ENCODE peak calls at places on chromosome 11, in ten cellular contexts. K is HCT116, D is lower lobe of right lung, N is astrocyte, R is esophagus squamous epithelium, E is aorta, C is GM12878, W is stomach, Y is K562, A is testis. G is an unnamed sample.

GRCh38 chr11:2208691-2209369 is 37.2 kb upstream of the TH start:
- DNase-seq in A (peak; percentile 71), N (no peak), E (peak; percentile 68), Y (no peak), W (peak; percentile 85), R (no peak), C (no peak), K (no peak), D (peak; percentile 54), G (peak; percentile 14)

GRCh38 chr11:1283091-1283511 is 26.3 kb downstream of the TOLLIP start:
- DNase-seq in N (no peak), R (no peak), Y (no peak), E (no peak), A (no peak), D (peak; percentile 41), W (no peak), C (no peak), K (no peak), G (no peak)

GRCh38 chr11:70111269-70112016 is 33.3 kb downstream of the ANO1 start:
- DNase-seq in A (no peak), R (no peak), N (peak; percentile 84), D (no peak), K (no peak), Y (peak; percentile 80), C (no peak), W (peak; percentile 39), E (no peak), G (no peak)

GRCh38 chr11:27717377-27717776 is 17.1 kb upstream of the BDNF start:
- DNase-seq in Y (peak; percentile 17), K (no peak), C (no peak), R (no peak), D (no peak), E (no peak), W (no peak), A (no peak), N (no peak), G (no peak)

GRCh38 chr11:116229581-116229980 is 543.2 kb downstream of the BUD13 start:
- DNase-seq in K (no peak), W (no peak), N (no peak), A (no peak), C (no peak), E (no peak), R (no peak), D (no peak), Y (no peak), G (no peak)

GRCh38 chr11:61045271-61045670 is 57.0 kb upstream of the CD5 start:
- DNase-seq in R (no peak), E (no peak), C (no peak), N (no peak), D (no peak), Y (no peak), A (no peak), W (no peak), K (no peak), G (no peak)

GRCh38 chr11:69419662-69420061 is 61.8 kb upstream of the LINC01488 start:
- DNase-seq in A (no peak), C (no peak), D (no peak), E (peak; percentile 70), W (no peak), K (no peak), Y (no peak), R (no peak), N (no peak), G (no peak)

GRCh38 chr11:18974192-18974591 is 35.0 kb upstream of the MRGPRX1 start:
- DNase-seq in N (no peak), D (no peak), E (no peak), C (no peak), W (no peak), Y (no peak), A (no peak), K (no peak), R (no peak), G (no peak)

GRCh38 chr11:80899381-80899780 is 1458.6 kb upstream of the TENM4 start:
- DNase-seq in W (no peak), D (no peak), N (peak; percentile 8), R (no peak), E (no peak), K (no peak), C (no peak), Y (no peak), A (no peak), G (no peak)
- H3K27ac ChIP-seq in W (no peak overlapping the region), D (no peak overlapping the region), N (no peak overlapping the region), R (no peak overlapping the region), E (no peak overlapping the region), K (no peak overlapping the region), C (no peak overlapping the region), Y (no peak overlapping the region), A (no peak overlapping the region), G (no peak overlapping the region)

DNA sequence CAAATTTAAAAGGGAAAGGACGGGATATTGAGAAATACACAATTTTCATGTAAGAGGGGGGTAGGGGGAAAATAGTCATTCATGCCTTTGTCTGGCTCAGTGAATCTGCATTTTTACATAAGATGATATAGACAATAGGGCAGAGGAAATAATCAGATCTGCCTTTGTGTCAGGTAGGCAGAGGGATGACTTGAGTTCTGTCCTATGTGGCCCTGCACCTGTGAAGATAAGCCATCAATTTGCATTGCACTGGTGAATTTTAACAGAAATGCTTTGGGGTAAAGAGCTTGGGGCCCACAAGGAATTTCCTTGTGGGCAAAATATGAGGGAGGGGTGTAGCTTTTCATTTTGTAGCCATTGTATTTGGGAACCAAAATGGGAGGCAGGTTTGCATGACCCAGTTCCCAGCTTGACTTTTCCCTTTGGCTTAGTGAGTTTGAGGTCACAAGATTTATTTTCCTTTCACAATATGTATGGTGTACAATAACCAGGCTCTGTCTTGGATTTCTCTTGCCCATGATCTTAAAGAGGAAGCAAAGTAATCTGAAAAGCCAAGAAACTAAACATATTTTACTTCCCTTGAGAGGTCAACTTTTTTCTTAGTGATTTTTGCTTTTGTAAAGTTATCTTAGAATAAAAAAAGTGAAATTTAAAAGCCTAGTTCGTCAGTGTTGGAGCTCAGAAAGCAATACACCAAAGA is 77.7 kb upstream of the SORL1 start:
- DNase-seq in N (no peak), A (no peak), E (no peak), Y (no peak), K (no peak), C (no peak), R (no peak), W (no peak), D (no peak), G (no peak)
- H3K4me1 ChIP-seq in N (no peaks in the 10 kb centered on the region), A (peaks cover 2% of the 10 kb centered on the region), E (no peaks in the 10 kb centered on the region), Y (no peaks in the 10 kb centered on the region), K (no peaks in the 10 kb centered on the region), C (peaks cover 37% of the 10 kb centered on the region), R (no peaks in the 10 kb centered on the region), W (no peaks in the 10 kb centered on the region), D (peaks cover 8% of the 10 kb centered on the region), G (no peaks in the 10 kb centered on the region)

DNA sequence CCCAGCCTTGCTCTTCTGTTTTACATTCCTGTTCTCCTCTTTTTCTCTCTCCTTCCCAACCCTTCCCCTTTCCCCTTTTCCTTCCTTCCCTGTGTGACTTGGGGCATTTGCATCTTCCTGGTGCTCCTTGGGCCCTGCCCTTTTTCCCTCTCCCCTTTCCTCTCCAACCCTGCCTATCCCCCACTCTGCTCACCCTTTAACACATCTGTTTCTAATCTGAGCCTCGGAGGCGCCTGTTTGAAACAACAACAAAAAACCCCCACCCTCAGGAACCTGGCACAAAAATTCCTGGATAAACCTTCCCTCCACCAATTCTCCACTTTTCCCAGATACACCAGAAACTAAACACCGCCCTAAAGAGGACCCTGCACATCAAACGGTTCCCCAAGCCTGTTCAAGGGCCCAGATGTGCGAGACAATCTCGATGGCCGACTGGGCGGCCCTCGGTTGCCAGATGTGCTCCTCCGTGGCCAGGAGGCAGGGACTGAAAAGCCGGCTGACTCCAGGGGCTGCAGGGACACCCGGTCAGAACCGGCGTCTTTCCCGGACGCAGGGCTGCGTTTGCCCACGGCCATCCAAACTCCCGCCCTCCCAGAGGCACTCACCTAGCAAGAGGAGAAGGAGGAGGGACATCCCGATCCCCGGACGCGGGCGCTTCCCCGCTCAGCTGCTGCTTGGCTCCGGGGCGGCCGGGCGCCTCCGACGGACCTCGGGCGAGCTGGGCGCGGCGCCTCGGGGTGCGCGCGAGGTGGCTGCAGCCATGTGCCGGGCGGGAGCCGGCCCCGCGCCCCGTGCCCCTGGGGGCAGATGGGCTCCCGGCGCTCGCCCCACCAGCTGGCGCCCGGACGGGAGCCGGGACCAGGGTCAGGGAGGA is 503 bp downstream of the CLMP start:
- DNase-seq in W (no peak), K (no peak), R (no peak), C (no peak), E (peak; percentile 81), A (no peak), Y (no peak), N (no peak), D (no peak), G (peak; percentile 31)
- H3K4me3 ChIP-seq in W (peak overlapping the region; percentile 47), K (peak overlapping the region; percentile 54), R (peak overlapping the region; percentile 54), C (no peak overlapping the region), E (peak overlapping the region; percentile 90), A (peak overlapping the region; percentile 52), Y (no peak overlapping the region), N (peak overlapping the region; percentile 83), D (peak overlapping the region; percentile 51), G (peak overlapping the region; percentile 39)

GRCh38 chr11:34249439-34250073 is 108.3 kb downstream of the ABTB2 start:
- DNase-seq in C (no peak), N (no peak), Y (no peak), A (peak; percentile 22), W (no peak), K (no peak), D (no peak), R (no peak), E (no peak), G (no peak)
- H3K27ac ChIP-seq in C (no peak overlapping the region), N (no peak overlapping the region), Y (no peak overlapping the region), A (peak overlapping the region; percentile 28), W (no peak overlapping the region), K (no peak overlapping the region), D (no peak overlapping the region), R (no peak overlapping the region), E (no peak overlapping the region), G (no peak overlapping the region)

GRCh38 chr11:113715882-113716625 is 9.9 kb upstream of the TMPRSS5 start:
- DNase-seq in C (no peak), Y (no peak), D (no peak), R (no peak), K (no peak), W (no peak), A (no peak), E (no peak), N (no peak), G (no peak)
- H3K4me1 ChIP-seq in C (no peaks in the 10 kb centered on the region), Y (peaks cover 7% of the 10 kb centered on the region), D (no peaks in the 10 kb centered on the region), R (no peaks in the 10 kb centered on the region), K (no peaks in the 10 kb centered on the region), W (no peaks in the 10 kb centered on the region), A (no peaks in the 10 kb centered on the region), E (no peaks in the 10 kb centered on the region), N (no peaks in the 10 kb centered on the region), G (no peaks in the 10 kb centered on the region)

DNA sequence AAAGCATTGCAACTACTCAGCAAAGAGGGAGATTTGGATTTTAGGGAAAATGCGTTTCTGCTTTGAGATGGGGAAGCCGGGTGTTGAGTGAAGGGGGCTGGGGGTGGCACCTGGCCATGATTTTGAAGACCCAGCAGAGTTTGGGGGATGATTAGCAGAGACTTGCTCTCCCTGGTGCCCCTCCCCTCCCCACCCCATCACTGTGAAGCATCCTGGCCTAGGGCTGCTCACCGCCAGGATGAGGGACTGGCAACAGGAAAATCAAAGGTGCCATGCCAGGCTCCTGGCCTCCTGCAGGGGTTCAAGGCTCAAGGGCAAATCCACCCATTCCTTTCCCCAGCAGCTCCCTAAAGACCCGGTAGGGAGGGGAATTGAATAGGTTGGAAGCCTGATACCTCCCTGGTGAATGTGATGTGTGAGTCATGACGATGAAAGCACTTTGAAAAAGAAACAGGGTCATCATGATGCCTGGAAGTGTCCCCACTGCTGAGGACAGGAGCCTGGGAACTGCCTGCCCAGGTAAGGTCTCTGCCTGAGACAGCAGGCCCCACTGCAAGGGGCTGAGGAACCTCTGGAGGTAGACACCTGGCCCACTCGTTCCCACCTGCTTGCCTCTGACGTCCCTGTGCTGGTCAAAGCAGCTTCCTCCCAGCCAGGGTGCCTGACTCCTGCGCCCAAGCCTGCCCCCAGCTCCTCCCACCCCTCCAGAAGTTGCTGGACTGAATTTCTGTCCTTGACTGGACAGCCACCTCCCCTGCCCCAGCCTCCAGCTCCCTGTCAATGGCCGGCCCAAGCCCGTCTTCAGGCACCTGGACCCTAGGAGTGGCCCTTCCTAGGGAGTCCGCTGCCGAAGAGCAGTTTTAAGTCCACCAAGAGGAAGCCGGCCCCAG is 1.7 kb downstream of the CHST1 start:
- DNase-seq in W (no peak), C (no peak), N (no peak), Y (no peak), D (no peak), R (no peak), A (no peak), E (peak; percentile 72), K (no peak), G (no peak)
- H3K4me3 ChIP-seq in W (peak overlapping the region; percentile 74), C (no peak overlapping the region), N (peak overlapping the region; percentile 41), Y (no peak overlapping the region), D (peak overlapping the region; percentile 65), R (peak overlapping the region; percentile 67), A (no peak overlapping the region), E (peak overlapping the region; percentile 88), K (no peak overlapping the region), G (no peak overlapping the region)

G was measured in adrenal gland.